ENCODE peak calls at places on chromosomes 4 and X, in ten cellular contexts. One of them, this sample, is unnamed.

GRCh38 chr4:8910100-8910821 is 38.6 kb upstream of the HMX1 start:
- DNase-seq in endodermal cell: peak
- DNase-seq in neuronal stem cell: no peak
- DNase-seq in activated CD4-positive, alpha-beta memory T cell treated with anti-CD3 and anti-CD28 coated beads for 36 hours: no peak
- DNase-seq in AG09319: no peak
- DNase-seq in NCI-H69: no peak
- DNase-seq in effector memory CD4-positive, alpha-beta T cell: no peak
- DNase-seq in RKO: no peak
- DNase-seq in activated naive CD8-positive, alpha-beta T cell treated with anti-CD3 and anti-CD28 coated beads, Interleukin-2, amount 10 ng/mL, durations not matched to agents 7 days and 5 days: no peak
- DNase-seq in activated T-cell treated with anti-CD3 and anti-CD28 coated beads, Interleukin-2, amount 50 U/mL, for 1 hour: no peak
- DNase-seq in this sample: no peak

GRCh38 chr4:98662619-98663225 is 4.3 kb upstream of the TSPAN5 start:
- DNase-seq in endodermal cell: peak
- DNase-seq in neuronal stem cell: no peak
- DNase-seq in activated CD4-positive, alpha-beta memory T cell treated with anti-CD3 and anti-CD28 coated beads for 36 hours: peak
- DNase-seq in AG09319: no peak
- DNase-seq in NCI-H69: peak
- DNase-seq in effector memory CD4-positive, alpha-beta T cell: peak
- DNase-seq in RKO: no peak
- DNase-seq in activated naive CD8-positive, alpha-beta T cell treated with anti-CD3 and anti-CD28 coated beads, Interleukin-2, amount 10 ng/mL, durations not matched to agents 7 days and 5 days: peak
- DNase-seq in activated T-cell treated with anti-CD3 and anti-CD28 coated beads, Interleukin-2, amount 50 U/mL, for 1 hour: peak
- DNase-seq in this sample: peak

GRCh38 chrX:82458207-82458754 is 1049.8 kb upstream of the POU3F4 start:
- DNase-seq in endodermal cell: no peak
- DNase-seq in neuronal stem cell: no peak
- DNase-seq in activated CD4-positive, alpha-beta memory T cell treated with anti-CD3 and anti-CD28 coated beads for 36 hours: no peak
- DNase-seq in AG09319: no peak
- DNase-seq in NCI-H69: no peak
- DNase-seq in effector memory CD4-positive, alpha-beta T cell: no peak
- DNase-seq in RKO: no peak
- DNase-seq in activated naive CD8-positive, alpha-beta T cell treated with anti-CD3 and anti-CD28 coated beads, Interleukin-2, amount 10 ng/mL, durations not matched to agents 7 days and 5 days: no peak
- DNase-seq in activated T-cell treated with anti-CD3 and anti-CD28 coated beads, Interleukin-2, amount 50 U/mL, for 1 hour: no peak
- DNase-seq in this sample: no peak

GRCh38 chrX:153446950-153447580 is 1.2 kb upstream of the TREX2 start:
- DNase-seq in endodermal cell: no peak
- DNase-seq in neuronal stem cell: no peak
- DNase-seq in activated CD4-positive, alpha-beta memory T cell treated with anti-CD3 and anti-CD28 coated beads for 36 hours: no peak
- DNase-seq in AG09319: no peak
- DNase-seq in NCI-H69: no peak
- DNase-seq in effector memory CD4-positive, alpha-beta T cell: no peak
- DNase-seq in RKO: no peak
- DNase-seq in activated naive CD8-positive, alpha-beta T cell treated with anti-CD3 and anti-CD28 coated beads, Interleukin-2, amount 10 ng/mL, durations not matched to agents 7 days and 5 days: no peak
- DNase-seq in activated T-cell treated with anti-CD3 and anti-CD28 coated beads, Interleukin-2, amount 50 U/mL, for 1 hour: no peak
- DNase-seq in this sample: no peak

GRCh38 chr4:36338973-36339372 is 57.6 kb downstream of the DTHD1 start:
- DNase-seq in endodermal cell: no peak
- DNase-seq in neuronal stem cell: no peak
- DNase-seq in activated CD4-positive, alpha-beta memory T cell treated with anti-CD3 and anti-CD28 coated beads for 36 hours: no peak
- DNase-seq in AG09319: no peak
- DNase-seq in NCI-H69: no peak
- DNase-seq in effector memory CD4-positive, alpha-beta T cell: no peak
- DNase-seq in RKO: no peak
- DNase-seq in activated naive CD8-positive, alpha-beta T cell treated with anti-CD3 and anti-CD28 coated beads, Interleukin-2, amount 10 ng/mL, durations not matched to agents 7 days and 5 days: no peak
- DNase-seq in activated T-cell treated with anti-CD3 and anti-CD28 coated beads, Interleukin-2, amount 50 U/mL, for 1 hour: no peak
- DNase-seq in this sample: no peak

GRCh38 chr4:107050525-107051135 is 14.5 kb upstream of the DKK2 start:
- DNase-seq in endodermal cell: no peak
- DNase-seq in neuronal stem cell: peak
- DNase-seq in activated CD4-positive, alpha-beta memory T cell treated with anti-CD3 and anti-CD28 coated beads for 36 hours: no peak
- DNase-seq in AG09319: no peak
- DNase-seq in NCI-H69: peak
- DNase-seq in effector memory CD4-positive, alpha-beta T cell: no peak
- DNase-seq in RKO: peak
- DNase-seq in activated naive CD8-positive, alpha-beta T cell treated with anti-CD3 and anti-CD28 coated beads, Interleukin-2, amount 10 ng/mL, durations not matched to agents 7 days and 5 days: no peak
- DNase-seq in activated T-cell treated with anti-CD3 and anti-CD28 coated beads, Interleukin-2, amount 50 U/mL, for 1 hour: no peak
- DNase-seq in this sample: no peak

GRCh38 chr4:46648088-46648744 is 258.3 kb upstream of the GABRA2 start:
- DNase-seq in endodermal cell: peak
- DNase-seq in neuronal stem cell: peak
- DNase-seq in activated CD4-positive, alpha-beta memory T cell treated with anti-CD3 and anti-CD28 coated beads for 36 hours: no peak
- DNase-seq in AG09319: no peak
- DNase-seq in NCI-H69: peak
- DNase-seq in effector memory CD4-positive, alpha-beta T cell: no peak
- DNase-seq in RKO: peak
- DNase-seq in activated naive CD8-positive, alpha-beta T cell treated with anti-CD3 and anti-CD28 coated beads, Interleukin-2, amount 10 ng/mL, durations not matched to agents 7 days and 5 days: no peak
- DNase-seq in activated T-cell treated with anti-CD3 and anti-CD28 coated beads, Interleukin-2, amount 50 U/mL, for 1 hour: no peak
- DNase-seq in this sample: peak

GRCh38 chr4:105122334-105122733 is 24.3 kb upstream of the TET2 start:
- DNase-seq in endodermal cell: peak
- DNase-seq in neuronal stem cell: peak
- DNase-seq in activated CD4-positive, alpha-beta memory T cell treated with anti-CD3 and anti-CD28 coated beads for 36 hours: no peak
- DNase-seq in AG09319: no peak
- DNase-seq in NCI-H69: no peak
- DNase-seq in effector memory CD4-positive, alpha-beta T cell: no peak
- DNase-seq in RKO: peak
- DNase-seq in activated naive CD8-positive, alpha-beta T cell treated with anti-CD3 and anti-CD28 coated beads, Interleukin-2, amount 10 ng/mL, durations not matched to agents 7 days and 5 days: no peak
- DNase-seq in activated T-cell treated with anti-CD3 and anti-CD28 coated beads, Interleukin-2, amount 50 U/mL, for 1 hour: no peak
- DNase-seq in this sample: no peak

GRCh38 chr4:109870061-109870460 is 22.2 kb downstream of the LRIT3 start:
- DNase-seq in endodermal cell: no peak
- DNase-seq in neuronal stem cell: no peak
- DNase-seq in activated CD4-positive, alpha-beta memory T cell treated with anti-CD3 and anti-CD28 coated beads for 36 hours: no peak
- DNase-seq in AG09319: no peak
- DNase-seq in NCI-H69: no peak
- DNase-seq in effector memory CD4-positive, alpha-beta T cell: no peak
- DNase-seq in RKO: no peak
- DNase-seq in activated naive CD8-positive, alpha-beta T cell treated with anti-CD3 and anti-CD28 coated beads, Interleukin-2, amount 10 ng/mL, durations not matched to agents 7 days and 5 days: no peak
- DNase-seq in activated T-cell treated with anti-CD3 and anti-CD28 coated beads, Interleukin-2, amount 50 U/mL, for 1 hour: no peak
- DNase-seq in this sample: no peak

GRCh38 chr4:56086073-56086521 is 137.4 kb downstream of the CEP135 start:
- DNase-seq in endodermal cell: peak
- DNase-seq in neuronal stem cell: no peak
- DNase-seq in activated CD4-positive, alpha-beta memory T cell treated with anti-CD3 and anti-CD28 coated beads for 36 hours: no peak
- DNase-seq in AG09319: no peak
- DNase-seq in NCI-H69: peak
- DNase-seq in effector memory CD4-positive, alpha-beta T cell: no peak
- DNase-seq in RKO: no peak
- DNase-seq in activated naive CD8-positive, alpha-beta T cell treated with anti-CD3 and anti-CD28 coated beads, Interleukin-2, amount 10 ng/mL, durations not matched to agents 7 days and 5 days: no peak
- DNase-seq in activated T-cell treated with anti-CD3 and anti-CD28 coated beads, Interleukin-2, amount 50 U/mL, for 1 hour: no peak
- DNase-seq in this sample: no peak

GRCh38 chrX:154799554-154800348 is 5.5 kb downstream of the MPP1 start:
- DNase-seq in endodermal cell: peak
- DNase-seq in neuronal stem cell: peak
- DNase-seq in activated CD4-positive, alpha-beta memory T cell treated with anti-CD3 and anti-CD28 coated beads for 36 hours: no peak
- DNase-seq in AG09319: no peak
- DNase-seq in NCI-H69: peak
- DNase-seq in effector memory CD4-positive, alpha-beta T cell: no peak
- DNase-seq in RKO: no peak
- DNase-seq in activated naive CD8-positive, alpha-beta T cell treated with anti-CD3 and anti-CD28 coated beads, Interleukin-2, amount 10 ng/mL, durations not matched to agents 7 days and 5 days: no peak
- DNase-seq in activated T-cell treated with anti-CD3 and anti-CD28 coated beads, Interleukin-2, amount 50 U/mL, for 1 hour: no peak
- DNase-seq in this sample: no peak